ENCODE peak calls at places on chromosomes 16 and 17, in five cellular contexts. T is thyroid gland, F is IMR-90, L is breast epithelium, J is heart left ventricle. Y is an unnamed sample.
A peak's percentile ranks its signal among the peaks of the same experiment; 100 is the strongest.

GRCh38 chr17:35892091-35892637 is 12.0 kb upstream of the CCL5 start:
- DNase-seq in T (no peak), F (peak; percentile 12), L (no peak), J (no peak), Y (no peak)

GRCh38 chr17:56978441-56979090 is 635 bp downstream of the SCPEP1 start:
- DNase-seq in T (no peak), F (peak; percentile 5), L (no peak), J (no peak), Y (no peak)

GRCh38 chr16:371729-372521 is 1.6 kb upstream of the MRPL28 start:
- DNase-seq in T (no peak), F (no peak), L (no peak), J (peak; percentile 63), Y (no peak)

GRCh38 chr17:69050999-69051775 is 9.5 kb downstream of the ABCA9 start:
- DNase-seq in T (no peak), F (peak; percentile 54), L (no peak), J (no peak), Y (no peak)

GRCh38 chr17:81000631-81001357 is 9.2 kb downstream of the CHMP6 start:
- DNase-seq in T (no peak), F (no peak), L (no peak), J (no peak), Y (no peak)

GRCh38 chr16:51524555-51525373 is 373.7 kb upstream of the SALL1 start:
- DNase-seq in T (peak; percentile 55), F (peak; percentile 75), L (no peak), J (no peak), Y (no peak)

GRCh38 chr16:48053346-48053745 is 102.4 kb downstream of the ABCC12 start:
- DNase-seq in T (peak; percentile 74), F (peak; percentile 69), L (no peak), J (no peak), Y (no peak)

GRCh38 chr17:62064029-62064790 is 868 bp downstream of the MED13 start:
- DNase-seq in T (no peak), F (peak; percentile 18), L (no peak), J (no peak), Y (no peak)

GRCh38 chr17:34706029-34706428 is 126.6 kb downstream of the TMEM132E start:
- DNase-seq in T (peak; percentile 4), F (peak; percentile 1), L (no peak), J (no peak), Y (no peak)

GRCh38 chr17:79035686-79036085 is 11.7 kb downstream of the C1QTNF1 start:
- DNase-seq in T (no peak), F (no peak), L (peak; percentile 28), J (no peak), Y (no peak)

GRCh38 chr16:69494993-69495392 is 70.6 kb downstream of the CYB5B start:
- DNase-seq in T (no peak), F (no peak), L (no peak), J (no peak), Y (no peak)

GRCh38 chr17:73546121-73546520 is 98.1 kb downstream of the SDK2 start:
- DNase-seq in T (no peak), F (no peak), L (no peak), J (peak; percentile 22), Y (no peak)
- H3K27me3 ChIP-seq in T (no peaks in the 10 kb centered on the region), F (no peaks in the 10 kb centered on the region), L (peaks cover 10% of the 10 kb centered on the region), J (no peaks in the 10 kb centered on the region), Y (no peaks in the 10 kb centered on the region)

DNA sequence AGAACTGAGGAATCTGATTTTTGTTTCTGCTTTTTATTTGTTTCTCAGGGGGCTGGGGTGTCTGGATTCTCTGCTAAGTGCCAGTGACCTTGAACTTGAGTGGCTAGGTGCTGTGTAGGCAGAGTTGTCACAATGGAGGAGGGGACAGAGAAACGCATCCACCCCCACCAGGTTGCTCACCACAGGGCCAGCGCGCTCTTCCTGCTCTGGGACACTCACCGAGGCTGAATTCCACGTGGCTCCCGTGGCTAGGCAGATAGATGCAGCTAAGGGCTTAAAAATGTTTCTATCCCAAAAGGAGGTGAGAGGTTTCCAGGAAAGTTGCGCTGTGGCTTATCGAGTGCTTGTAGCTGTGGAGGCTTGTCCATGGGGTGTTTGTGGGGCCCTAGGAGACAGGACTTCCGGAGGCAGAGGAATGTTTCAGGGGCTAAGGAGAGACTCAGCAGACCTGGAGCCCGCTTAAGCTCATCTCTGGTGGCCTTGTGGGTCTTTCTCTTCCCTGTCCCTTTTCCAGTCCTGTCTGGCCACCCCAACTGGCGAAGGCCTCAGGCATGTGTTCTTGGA is 36.8 kb downstream of the ADCY7 start:
- DNase-seq in T (peak; percentile 1), F (peak; percentile 57), L (no peak), J (peak; percentile 24), Y (no peak)
- TF ChIP-seq POLR2A in T (no peak), F (no peak), L (no peak), J (no peak), Y (no peak)

GRCh38 chr17:4610162-4610561 is 25.8 kb downstream of the SMTNL2 start:
- DNase-seq in T (no peak), F (no peak), L (no peak), J (no peak), Y (no peak)
- H3K4me1 ChIP-seq in T (peaks cover 5% of the 10 kb centered on the region), F (peaks cover 7% of the 10 kb centered on the region), L (no peaks in the 10 kb centered on the region), J (no peaks in the 10 kb centered on the region), Y (no peaks in the 10 kb centered on the region)

DNA sequence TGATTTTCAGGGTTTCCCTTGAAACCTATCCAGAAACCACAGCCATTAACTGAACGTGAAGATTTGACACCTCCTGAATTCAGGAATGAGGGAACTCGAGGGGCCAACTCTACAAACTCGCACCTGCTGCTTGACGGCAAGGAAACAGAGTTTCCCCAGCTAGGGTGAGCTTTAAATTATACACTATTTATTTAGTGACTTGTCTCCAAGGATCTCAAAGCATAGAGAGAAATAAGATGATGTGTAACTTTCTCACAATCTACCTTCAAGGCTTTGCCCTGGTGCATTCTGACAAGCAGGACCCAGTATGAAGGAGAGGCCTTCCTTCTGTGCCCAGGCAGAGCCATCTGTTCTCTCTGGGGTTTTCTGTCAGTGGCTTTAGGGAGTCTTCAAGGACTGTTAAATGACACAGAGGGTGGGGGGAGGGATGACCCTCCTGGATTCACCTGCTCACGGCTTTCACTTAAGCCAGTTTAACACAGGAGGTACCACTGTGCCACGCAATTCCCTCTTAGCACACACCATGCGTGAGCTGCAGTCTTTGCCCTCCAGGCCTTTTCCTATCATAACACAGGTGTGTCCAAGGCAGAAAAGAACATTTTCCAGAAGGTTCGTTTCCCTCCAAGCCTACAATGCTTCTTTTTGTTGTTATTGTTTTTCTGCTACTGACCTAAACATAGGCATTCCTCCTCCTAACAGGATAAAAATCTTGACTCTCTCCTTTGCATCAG is 1.3 kb downstream of the ZFHX3 start:
- DNase-seq in T (peak; percentile 30), F (no peak), L (no peak), J (no peak), Y (no peak)
- H3K27me3 ChIP-seq in T (no peaks in the 10 kb centered on the region), F (no peaks in the 10 kb centered on the region), L (no peaks in the 10 kb centered on the region), J (no peaks in the 10 kb centered on the region), Y (no peaks in the 10 kb centered on the region)